ENCODE peak calls at places on chromosome X, in four cellular contexts. X is mesendoderm, E is H1, M is IMR-90. Y is an unnamed sample.

GRCh38 chrX:48737213-48737938 is 24.2 kb upstream of the GLOD5 start:
- DNase-seq in E (peak; percentile 78), X (peak; percentile 99), M (peak; percentile 97), Y (peak; percentile 95)

GRCh38 chrX:47958943-47959342 is 44.8 kb downstream of the ZNF182 start:
- DNase-seq in X (peak; percentile 78), M (no peak), E (no peak), Y (peak; percentile 36)

GRCh38 chrX:124518888-124519287 is 172.5 kb downstream of the SH2D1A start:
- DNase-seq in X (no peak), M (peak; percentile 7), E (no peak), Y (no peak)

GRCh38 chrX:49910344-49910743 is 12.1 kb upstream of the CLCN5 start:
- DNase-seq in X (no peak), E (no peak), M (no peak), Y (no peak)

GRCh38 chrX:116204947-116205346 is 34.4 kb downstream of the AGTR2 start:
- DNase-seq in M (no peak), X (peak; percentile 31), E (no peak), Y (no peak)

GRCh38 chrX:41561045-41561444 is 113.9 kb downstream of the NYX start:
- DNase-seq in M (peak; percentile 95), X (peak; percentile 40), E (no peak), Y (no peak)

GRCh38 chrX:140149761-140150160 is 184.4 kb upstream of the CXorf66 start:
- DNase-seq in M (no peak), E (no peak), X (no peak), Y (no peak)

GRCh38 chrX:77572322-77572721 is 125.1 kb downstream of the FGF16 start:
- DNase-seq in M (peak; percentile 43), E (no peak), X (no peak), Y (no peak)

GRCh38 chrX:137052641-137053235 is 18.9 kb upstream of the GPR101 start:
- DNase-seq in X (no peak), E (no peak), M (no peak), Y (peak; percentile 34)

GRCh38 chrX:40326186-40326965 is 228.6 kb upstream of the BCOR start:
- DNase-seq in X (peak; percentile 65), E (no peak), M (no peak), Y (no peak)

GRCh38 chrX:109732319-109732779 is 708 bp downstream of the ACSL4 start:
- DNase-seq in X (peak; percentile 26), E (peak; percentile 45), M (peak; percentile 59), Y (peak; percentile 27)

DNA sequence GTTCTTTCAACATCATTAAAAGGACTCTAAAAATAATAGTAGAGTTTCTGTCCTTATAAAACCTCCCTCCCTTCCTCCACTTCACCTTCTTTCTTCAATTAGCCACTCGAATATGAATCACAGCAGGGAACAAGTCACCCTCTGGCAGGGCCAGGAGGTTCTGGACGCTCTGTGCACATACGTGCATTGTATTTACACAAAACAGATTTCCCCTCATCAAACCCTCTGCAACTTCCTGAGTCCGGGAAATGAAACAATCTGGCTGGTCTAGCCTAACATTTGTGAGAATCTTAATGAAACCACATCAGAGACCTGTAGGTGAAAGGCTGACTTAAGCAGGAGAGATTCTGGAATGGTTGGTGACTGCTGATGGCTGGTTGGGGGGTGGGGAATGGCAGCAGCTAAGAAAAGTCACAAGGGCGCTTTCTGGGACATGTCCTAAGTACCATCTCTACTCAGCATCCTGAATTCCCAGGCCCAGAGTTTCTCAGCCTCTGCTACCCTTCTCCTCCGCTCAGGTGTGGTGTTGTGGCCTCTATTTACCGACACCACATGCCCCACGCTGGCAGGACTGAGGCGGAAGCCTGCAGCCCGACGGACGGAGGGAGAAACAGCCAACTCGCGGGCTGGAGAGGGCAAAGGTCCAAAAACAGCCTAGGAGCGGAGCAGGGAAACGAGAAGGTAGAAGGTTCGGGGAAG is 1.0 kb downstream of the ZDHHC9 start:
- DNase-seq in X (peak; percentile 33), E (no peak), M (peak; percentile 49), Y (no peak)
- H4K8ac ChIP-seq in X (no peak overlapping the region), E (no peak overlapping the region), M (peak overlapping the region; percentile 36), Y (no peak overlapping the region)

GRCh38 chrX:21966866-21967265 is 26.4 kb downstream of the SMS start:
- DNase-seq in M (no peak), E (no peak), X (no peak), Y (no peak)
- H3K4me2 ChIP-seq in M (no peak overlapping the region), E (no peak overlapping the region), X (no peak overlapping the region), Y (no peak overlapping the region)

GRCh38 chrX:42988700-42989099 is 210.7 kb upstream of the PPP1R2C start:
- DNase-seq in X (peak; percentile 87), M (no peak), E (no peak), Y (no peak)

GRCh38 chrX:42996861-42997260 is 218.9 kb upstream of the PPP1R2C start:
- DNase-seq in M (no peak), E (no peak), X (no peak), Y (no peak)

GRCh38 chrX:42992199-42992943 is 214.4 kb upstream of the PPP1R2C start:
- DNase-seq in M (no peak), E (no peak), X (peak; percentile 79), Y (no peak)
- H3K56ac ChIP-seq in M (no peak overlapping the region), E (no peak overlapping the region), X (peak overlapping the region; percentile 71), Y (no peak overlapping the region)

GRCh38 chrX:141733371-141733770 is 34.8 kb upstream of the SPANXD start:
- DNase-seq in X (no peak), M (peak; percentile 48), E (no peak), Y (no peak)
- H4K8ac ChIP-seq in X (no peak overlapping the region), M (no peak overlapping the region), E (no peak overlapping the region), Y (no peak overlapping the region)

GRCh38 chrX:153944140-153944799 is at the start of gene RENBP:
- DNase-seq in X (peak; percentile 68), E (no peak), M (no peak), Y (peak; percentile 67)
- H3K4me2 ChIP-seq in X (no peak within 1 kb of the TSS), E (peak within 1 kb of the TSS; percentile 57), M (no peak within 1 kb of the TSS), Y (no peak within 1 kb of the TSS)

Y was measured in H9.